ENCODE peak calls at places on chromosomes 12 and 14, in seven cellular contexts. K is adrenal gland, U is transverse colon, Z is A549, R is breast epithelium, Q is HCT116, W is Peyer's patch. V is an unnamed sample.

GRCh38 chr12:47881826-47882427 is 22.9 kb downstream of the VDR start:
- DNase-seq in K (no peak), U (no peak), Z (no peak), R (peak; percentile 52), Q (no peak), W (peak; percentile 78), V (no peak)

GRCh38 chr12:76313289-76313688 is 34.9 kb downstream of the BBS10 start:
- DNase-seq in K (no peak), U (no peak), Z (no peak), R (no peak), Q (no peak), W (no peak), V (no peak)

GRCh38 chr12:67927815-67928214 is 61.4 kb upstream of the IFNG-AS1 start:
- DNase-seq in K (no peak), U (peak; percentile 44), Z (no peak), R (no peak), Q (no peak), W (no peak), V (no peak)

GRCh38 chr12:113251404-113252070 is 30.3 kb downstream of the TPCN1 start:
- DNase-seq in K (no peak), U (no peak), Z (no peak), R (no peak), Q (no peak), W (no peak), V (peak; percentile 28)

GRCh38 chr12:123029550-123029949 is 49.1 kb downstream of the ARL6IP4 start:
- DNase-seq in K (no peak), U (no peak), Z (no peak), R (no peak), Q (no peak), W (no peak), V (no peak)

GRCh38 chr14:58491593-58491992 is 64.1 kb downstream of the KIAA0586 start:
- DNase-seq in K (no peak), U (no peak), Z (no peak), R (no peak), Q (no peak), W (no peak), V (no peak)

GRCh38 chr12:103758310-103759089 is 82.5 kb downstream of the NT5DC3 start:
- DNase-seq in K (no peak), U (no peak), Z (no peak), R (no peak), Q (no peak), W (no peak), V (no peak)

GRCh38 chr14:88990856-88991255 is 166.4 kb downstream of the TTC8 start:
- DNase-seq in K (no peak), U (no peak), Z (no peak), R (no peak), Q (no peak), W (no peak), V (no peak)

GRCh38 chr14:91249841-91250616 is 5.5 kb upstream of the GPR68 start:
- DNase-seq in K (no peak), U (peak; percentile 46), Z (no peak), R (no peak), Q (no peak), W (peak; percentile 87), V (no peak)

GRCh38 chr14:97281741-97282140 is 484.6 kb downstream of the VRK1 start:
- DNase-seq in K (no peak), U (no peak), Z (no peak), R (no peak), Q (no peak), W (no peak), V (no peak)

DNA sequence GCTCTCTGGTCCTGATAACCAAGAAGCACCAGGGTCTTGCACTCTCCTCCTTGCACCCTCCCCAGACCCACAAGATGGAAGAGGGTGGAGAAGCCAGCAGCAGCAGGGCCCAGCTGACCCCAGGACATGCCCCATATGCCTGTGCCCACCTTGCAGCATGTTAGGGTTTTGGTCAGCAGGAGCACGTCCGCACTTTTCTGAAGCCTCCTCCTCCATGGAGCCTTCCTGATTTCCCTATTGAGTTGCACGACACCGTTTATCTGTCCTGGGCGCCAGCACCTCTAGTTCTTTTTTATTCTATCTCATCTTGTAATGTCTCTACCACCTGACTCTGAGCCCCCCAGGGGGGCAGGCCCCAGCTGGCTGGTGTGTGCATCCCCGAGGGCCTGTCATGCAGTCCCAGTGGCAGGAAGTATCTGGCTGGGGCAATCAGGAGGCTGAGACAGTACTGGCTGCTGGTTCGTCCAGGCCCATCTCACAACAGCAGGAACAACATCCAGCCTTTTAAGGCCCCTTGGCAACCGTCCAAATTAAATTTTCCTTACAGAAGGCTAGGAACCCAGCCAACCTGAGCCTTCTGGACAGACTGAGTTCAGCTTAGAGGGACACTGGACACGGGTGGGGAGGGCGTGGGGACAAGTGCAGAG is 39.6 kb downstream of the CCDC85C start:
- DNase-seq in K (peak; percentile 84), U (no peak), Z (no peak), R (peak; percentile 60), Q (no peak), W (no peak), V (peak; percentile 84)
- TF ChIP-seq POLR2A in K (peak; percentile 38), U (no peak), Z (no peak), R (no peak), Q (no peak), W (no peak), V (no peak)

GRCh38 chr12:50111417-50111692 is 681 bp upstream of the COX14 start:
- DNase-seq in K (peak; percentile 13), U (no peak), Z (no peak), R (no peak), Q (no peak), W (no peak), V (no peak)
- H3K4me1 ChIP-seq in K (peaks cover 44% of the 10 kb centered on the region), U (peaks cover 43% of the 10 kb centered on the region), Z (peaks cover 29% of the 10 kb centered on the region), R (peaks cover 7% of the 10 kb centered on the region), Q (peaks cover 20% of the 10 kb centered on the region), W (peaks cover 34% of the 10 kb centered on the region), V (peaks cover 46% of the 10 kb centered on the region)

DNA sequence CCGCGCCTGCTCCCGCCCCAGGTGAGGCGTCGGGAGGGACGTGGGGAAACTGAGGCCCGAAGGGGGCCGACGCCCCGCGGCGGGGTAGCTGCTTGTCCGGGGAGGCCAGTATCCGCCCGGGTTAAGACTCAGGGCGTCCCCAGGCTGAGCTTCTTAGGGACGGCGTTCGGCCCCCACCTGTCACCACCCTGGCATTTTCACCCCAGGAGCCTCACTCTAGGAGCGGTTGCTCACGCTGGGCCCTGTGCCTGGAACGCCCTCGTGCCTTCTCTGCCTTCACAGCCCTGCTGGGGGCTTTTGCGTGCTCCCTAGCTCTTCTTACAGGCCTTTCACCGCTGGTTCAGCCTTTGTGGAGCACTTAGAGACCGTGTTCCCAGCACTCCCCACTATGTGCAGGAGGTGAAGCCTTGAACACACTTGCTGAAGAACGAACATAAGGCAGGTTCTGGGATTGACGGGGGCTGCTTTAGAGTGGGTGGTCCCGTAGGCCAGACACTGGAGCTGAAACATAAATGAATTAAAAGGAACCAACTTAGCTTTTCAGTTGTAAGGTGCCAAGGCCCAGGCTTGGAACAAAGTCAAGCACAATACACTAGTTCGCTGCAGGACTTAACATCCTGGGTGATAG is 601 bp downstream of the ZNF839 start:
- DNase-seq in K (peak; percentile 69), U (peak; percentile 44), Z (peak; percentile 36), R (peak; percentile 35), Q (no peak), W (peak; percentile 64), V (peak; percentile 30)
- TF ChIP-seq POLR2A in K (peak; percentile 46), U (no peak), Z (no peak), R (no peak), Q (no peak), W (no peak), V (no peak)

DNA sequence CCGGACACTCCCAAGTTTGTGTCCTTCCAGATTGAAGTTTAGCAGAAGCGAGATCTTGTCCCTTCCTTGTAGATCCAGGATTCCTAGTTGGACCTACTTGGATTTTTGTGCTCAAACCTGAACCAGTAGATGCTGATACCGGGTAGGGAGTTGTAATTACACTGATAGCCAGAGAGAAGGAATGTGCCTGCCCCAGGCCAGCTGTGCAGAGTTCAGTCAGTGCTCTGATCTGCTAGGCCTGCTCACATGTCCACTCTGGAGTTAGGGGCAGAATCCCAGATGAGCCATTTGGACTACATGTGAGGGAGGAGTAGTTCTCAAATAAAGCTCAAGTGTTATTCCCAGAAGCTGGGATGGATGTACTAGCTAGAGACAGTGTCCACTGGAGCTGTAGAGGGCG is 65.7 kb downstream of the PRKCH start:
- DNase-seq in K (no peak), U (no peak), Z (no peak), R (no peak), Q (no peak), W (no peak), V (no peak)
- H3K4me1 ChIP-seq in K (no peaks in the 10 kb centered on the region), U (no peaks in the 10 kb centered on the region), Z (peaks cover 8% of the 10 kb centered on the region), R (no peaks in the 10 kb centered on the region), Q (peaks cover 24% of the 10 kb centered on the region), W (no peaks in the 10 kb centered on the region), V (peaks cover 69% of the 10 kb centered on the region)

GRCh38 chr12:9721394-9722092 is 11.4 kb downstream of the CLECL1 start:
- DNase-seq in K (no peak), U (no peak), Z (peak; percentile 71), R (no peak), Q (no peak), W (no peak), V (no peak)

GRCh38 chr12:9718968-9719367 is 13.9 kb downstream of the CLECL1 start:
- DNase-seq in K (no peak), U (no peak), Z (no peak), R (no peak), Q (no peak), W (no peak), V (no peak)

GRCh38 chr12:9717070-9717925 is 15.6 kb downstream of the CLECL1 start:
- DNase-seq in K (no peak), U (no peak), Z (no peak), R (no peak), Q (no peak), W (no peak), V (no peak)

GRCh38 chr12:9724023-9724422 is 8.9 kb downstream of the CLECL1 start:
- DNase-seq in K (no peak), U (no peak), Z (no peak), R (no peak), Q (no peak), W (no peak), V (no peak)

DNA sequence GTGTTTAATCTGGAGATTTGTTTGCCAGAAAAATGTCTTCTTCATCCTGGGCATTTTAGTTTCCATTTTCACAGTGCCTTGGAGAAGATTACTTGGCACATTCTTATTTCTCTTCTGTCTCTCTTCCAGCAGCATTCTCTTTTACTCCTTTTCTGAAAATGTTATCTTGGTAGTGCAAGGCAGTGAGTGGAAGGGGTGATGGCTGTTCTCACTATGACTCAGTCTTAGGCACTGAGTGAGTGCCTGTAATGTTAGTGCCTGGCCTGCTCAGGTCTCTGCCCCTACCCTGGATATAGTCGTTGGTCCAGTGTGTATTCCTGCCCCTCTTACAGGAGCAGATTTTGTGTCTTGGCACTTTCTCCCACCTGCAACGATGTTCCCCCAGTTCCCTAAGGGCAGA is 13.1 kb downstream of the CLECL1 start:
- DNase-seq in K (no peak), U (no peak), Z (no peak), R (no peak), Q (no peak), W (no peak), V (no peak)
- TF ChIP-seq POLR2A in K (no peak), U (no peak), Z (no peak), R (no peak), Q (no peak), W (no peak), V (no peak)